ENCODE peak calls at places on chromosomes 5 and 9, in four cellular contexts. R is endodermal cell, E is colonic mucosa, B is tibial artery. I is an unnamed sample.

GRCh38 chr5:117645400-117645799 is 1070.8 kb upstream of the SEMA6A start:
- DNase-seq in R (no peak), E (no peak), B (no peak), I (no peak)

GRCh38 chr9:33619666-33620404 is 95.8 kb downstream of the ANKRD18B start:
- DNase-seq in R (peak), E (no peak), B (no peak), I (no peak)

GRCh38 chr5:125660231-125660895 is 762.8 kb upstream of the GRAMD2B start:
- DNase-seq in R (no peak), E (no peak), B (no peak), I (no peak)

GRCh38 chr9:109868722-109869121 is 88.7 kb downstream of the PALM2AKAP2 start:
- DNase-seq in R (no peak), E (no peak), B (no peak), I (no peak)

GRCh38 chr9:73773896-73774295 is 622.2 kb downstream of the ANXA1 start:
- DNase-seq in R (no peak), E (no peak), B (no peak), I (no peak)

GRCh38 chr5:1412621-1413020 is 32.6 kb downstream of the SLC6A3 start:
- DNase-seq in R (no peak), E (no peak), B (peak), I (no peak)

GRCh38 chr5:74376187-74376586 is 264.3 kb downstream of the ENC1 start:
- DNase-seq in R (no peak), E (no peak), B (no peak), I (no peak)

GRCh38 chr9:111961575-111961974 is 65.0 kb downstream of the UGCG start:
- DNase-seq in R (no peak), E (peak), B (no peak), I (no peak)

GRCh38 chr5:41835625-41836024 is 34.6 kb downstream of the OXCT1 start:
- DNase-seq in R (peak), E (no peak), B (peak), I (peak)

GRCh38 chr5:157574456-157575095 is 999 bp downstream of the ADAM19 start:
- DNase-seq in R (peak), E (peak), B (peak), I (peak)

GRCh38 chr9:28301281-28301680 is 728.0 kb upstream of the C9orf72 start:
- DNase-seq in R (no peak), E (no peak), B (no peak), I (no peak)

GRCh38 chr5:136079195-136079985 is 50.6 kb downstream of the TGFBI start:
- DNase-seq in R (peak), E (no peak), B (no peak), I (no peak)
- TF ChIP-seq CTCF in R (peak), E (no peak), B (no peak), I (no peak)

GRCh38 chr9:133784731-133785561 is 46.8 kb upstream of the SARDH start:
- DNase-seq in R (peak), E (no peak), B (no peak), I (no peak)
- H3K27ac ChIP-seq in R (no peak), E (no peak), B (no peak), I (no peak)

GRCh38 chr9:136657975-136658848 is 4.5 kb upstream of the EGFL7 start:
- DNase-seq in R (no peak), E (no peak), B (no peak), I (peak)

GRCh38 chr9:136661641-136662325 is 933 bp upstream of the EGFL7 start:
- DNase-seq in R (no peak), E (no peak), B (no peak), I (peak)

GRCh38 chr9:136658849-136659535 is 3.7 kb upstream of the EGFL7 start:
- DNase-seq in R (no peak), E (no peak), B (no peak), I (peak)

GRCh38 chr9:136660971-136661540 is 1.7 kb upstream of the EGFL7 start:
- DNase-seq in R (no peak), E (no peak), B (no peak), I (no peak)

GRCh38 chr9:136659861-136660784 is 2.6 kb upstream of the EGFL7 start:
- DNase-seq in R (no peak), E (no peak), B (no peak), I (peak)
- H3K4me3 ChIP-seq in R (no peak), E (no peak), B (peak), I (peak)

GRCh38 chr5:135344351-135344750 is 54.7 kb downstream of the MACROH2A1 start:
- DNase-seq in R (no peak), E (no peak), B (no peak), I (no peak)
- TF ChIP-seq CTCF in R (no peak), E (no peak), B (no peak), I (no peak)

GRCh38 chr5:14008819-14009311 is 64.4 kb upstream of the DNAH5 start:
- DNase-seq in R (no peak), E (no peak), B (no peak), I (no peak)
- H3K27ac ChIP-seq in R (no peak), E (no peak), B (no peak), I (no peak)

DNA sequence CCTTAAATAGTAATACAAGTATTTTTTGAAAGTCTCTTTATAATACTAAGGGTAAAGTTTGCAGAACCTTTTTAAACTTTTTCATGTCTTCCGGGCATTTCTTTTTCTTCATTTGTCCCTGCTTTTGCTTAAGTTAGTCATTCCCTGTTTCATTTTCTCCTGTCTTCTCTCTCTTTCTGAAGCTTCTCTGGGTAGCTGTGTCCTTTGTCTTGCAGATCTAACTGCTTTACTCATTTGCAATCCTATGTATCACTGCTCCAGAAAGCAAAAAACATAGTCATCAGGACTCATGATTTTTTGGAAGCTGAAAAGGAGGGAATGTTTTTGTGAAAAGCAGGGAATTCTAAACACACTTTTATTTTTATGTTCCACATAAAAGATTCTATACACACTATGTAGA is 301.7 kb downstream of the MRPS30 start:
- DNase-seq in R (no peak), E (no peak), B (no peak), I (no peak)
- H3K4me3 ChIP-seq in R (peak), E (no peak), B (no peak), I (no peak)

DNA sequence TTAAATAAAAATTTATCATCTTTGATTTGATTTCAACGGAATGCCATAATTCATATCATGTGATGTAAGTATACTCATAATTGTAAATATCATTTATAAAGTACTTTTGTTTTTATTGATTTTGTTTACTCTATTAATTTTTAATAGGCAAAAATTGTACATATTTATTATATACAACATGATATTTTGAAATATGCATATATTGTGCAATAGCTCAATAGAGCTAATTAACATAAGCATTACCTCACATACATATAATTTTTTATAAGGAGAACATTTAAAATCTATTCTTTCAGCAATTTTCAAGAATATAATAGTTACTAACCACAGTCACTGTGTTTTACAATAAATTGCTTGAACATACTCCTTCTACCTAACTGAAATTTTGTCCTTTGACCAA is 25.0 kb upstream of the CCNH start:
- DNase-seq in R (no peak), E (no peak), B (no peak), I (no peak)
- TF ChIP-seq CTCF in R (no peak), E (no peak), B (no peak), I (no peak)

GRCh38 chr5:94746731-94747124 is 128.3 kb downstream of the SLF1 start:
- DNase-seq in R (no peak), E (no peak), B (no peak), I (no peak)
- H3K27ac ChIP-seq in R (no peak), E (no peak), B (no peak), I (no peak)

GRCh38 chr5:119063579-119064379 is 7.1 kb upstream of the DMXL1 start:
- DNase-seq in R (no peak), E (peak), B (no peak), I (no peak)

GRCh38 chr5:119070828-119071572 is at the start of gene DMXL1:
- DNase-seq in R (peak), E (peak), B (peak), I (peak)

GRCh38 chr5:119071573-119071874 is 637 bp downstream of the DMXL1 start:
- DNase-seq in R (no peak), E (no peak), B (no peak), I (no peak)

GRCh38 chr5:119070578-119070827 is 384 bp upstream of the DMXL1 start:
- DNase-seq in R (no peak), E (peak), B (peak), I (peak)

GRCh38 chr5:119067338-119067737 is 3.5 kb upstream of the DMXL1 start:
- DNase-seq in R (no peak), E (no peak), B (no peak), I (no peak)
- H3K4me3 ChIP-seq in R (no peak), E (no peak), B (no peak), I (no peak)

GRCh38 chr5:141421489-141421855 is 621 bp downstream of the PCDHGA11 start:
- DNase-seq in R (no peak), E (no peak), B (no peak), I (no peak)

GRCh38 chr5:141419074-141419880 is 1.6 kb upstream of the PCDHGA11 start:
- DNase-seq in R (no peak), E (no peak), B (no peak), I (no peak)

GRCh38 chr5:141422742-141423291 is 2.0 kb downstream of the PCDHGA11 start:
- DNase-seq in R (no peak), E (no peak), B (no peak), I (no peak)

DNA sequence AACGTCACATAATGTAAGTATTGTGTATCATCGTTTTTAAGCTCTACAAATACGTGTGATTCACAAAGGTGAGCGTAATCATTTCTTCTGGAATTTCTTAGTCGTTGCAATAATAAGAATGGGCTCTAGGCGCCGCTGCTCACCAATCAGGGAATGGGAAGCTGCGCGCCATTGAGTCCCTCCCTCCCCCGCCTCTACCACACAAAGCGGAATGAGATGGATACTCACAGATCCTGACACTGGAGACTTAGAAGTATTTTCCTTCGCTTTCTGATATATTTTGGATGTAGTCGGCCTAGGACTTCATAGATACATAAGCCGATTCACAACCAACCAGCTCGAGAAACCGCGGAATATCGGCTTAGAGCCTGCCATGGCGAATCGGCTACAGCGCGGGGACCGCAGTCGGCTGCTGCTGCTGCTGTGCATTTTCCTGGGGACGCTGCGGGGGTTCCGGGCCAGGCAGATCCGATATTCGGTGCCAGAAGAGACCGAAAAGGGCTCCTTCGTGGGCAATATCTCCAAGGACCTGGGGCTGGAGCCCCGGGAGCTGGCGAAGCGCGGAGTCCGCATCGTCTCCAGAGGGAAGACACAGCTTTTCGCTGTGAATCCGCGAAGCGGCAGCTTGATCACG is at the start of gene PCDHGA11:
- DNase-seq in R (peak), E (peak), B (peak), I (no peak)
- TF ChIP-seq CTCF in R (peak), E (no peak), B (peak), I (peak)